ENCODE peak calls at places on chromosomes 2 and 18, in five cellular contexts. Z, P, H, I and D are unnamed samples.

GRCh38 chr2:84879595-84880394 is 1.1 kb downstream of the TRABD2A start:
- DNase-seq in H (no peak), P (peak), I (no peak), Z (no peak), D (no peak)

GRCh38 chr2:215793747-215794595 is 219.4 kb downstream of the MREG start:
- DNase-seq in P (peak), Z (peak), I (peak), H (peak), D (no peak)

GRCh38 chr18:49733896-49734585 is 79.3 kb downstream of the ACAA2 start:
- DNase-seq in P (no peak), I (no peak), Z (no peak), H (no peak), D (no peak)

GRCh38 chr18:59265246-59266018 is 7.8 kb downstream of the RAX start:
- DNase-seq in I (peak), P (no peak), H (peak), Z (no peak), D (no peak)

GRCh38 chr2:85695691-85696668 is 1.8 kb downstream of the GNLY start:
- DNase-seq in I (no peak), Z (no peak), H (no peak), P (no peak), D (no peak)

GRCh38 chr2:218993345-218994315 is at the start of gene CRYBA2:
- DNase-seq in P (no peak), H (no peak), Z (no peak), I (peak), D (no peak)

GRCh38 chr2:101474752-101475384 is at the start of gene RFX8:
- DNase-seq in P (no peak), Z (peak), I (no peak), H (no peak), D (no peak)

GRCh38 chr2:106863387-106863786 is 22.6 kb downstream of the ST6GAL2 start:
- DNase-seq in I (no peak), H (no peak), P (no peak), Z (no peak), D (no peak)

GRCh38 chr2:190930411-190930810 is 49.8 kb downstream of the GLS start:
- DNase-seq in Z (no peak), P (no peak), I (no peak), H (no peak), D (no peak)

GRCh38 chr2:226796012-226796839 is 3.4 kb downstream of the IRS1 start:
- DNase-seq in P (peak), Z (no peak), H (no peak), I (no peak), D (no peak)

GRCh38 chr2:21330786-21331391 is 207.1 kb downstream of the TDRD15 start:
- DNase-seq in H (no peak), Z (no peak), P (no peak), I (no peak), D (no peak)

GRCh38 chr18:79498662-79499061 is 102.9 kb downstream of the NFATC1 start:
- DNase-seq in P (no peak), H (no peak), Z (no peak), I (no peak), D (no peak)

GRCh38 chr2:206231669-206232286 is 42.7 kb upstream of the ZDBF2 start:
- DNase-seq in H (no peak), I (no peak), Z (no peak), P (no peak), D (no peak)

GRCh38 chr18:1047406-1047805 is 142.7 kb downstream of the ADCYAP1 start:
- DNase-seq in I (no peak), Z (peak), H (no peak), P (no peak), D (no peak)

GRCh38 chr2:183037281-183037659 is 987 bp downstream of the NCKAP1 start:
- DNase-seq in I (no peak), H (no peak), P (no peak), Z (peak), D (no peak)

GRCh38 chr2:119223521-119224390 is at the start of gene STEAP3:
- DNase-seq in Z (peak), I (peak), H (peak), P (peak), D (peak)

GRCh38 chr2:85134255-85135065 is 1.3 kb downstream of the TCF7L1 start:
- DNase-seq in I (no peak), H (no peak), Z (peak), P (no peak), D (peak)

GRCh38 chr18:63889641-63890040 is 2.1 kb downstream of the SERPINB2 start:
- DNase-seq in Z (no peak), I (no peak), P (no peak), H (no peak), D (no peak)
- TF ChIP-seq CTCF in Z (no peak), I (no peak), P (no peak), H (no peak), D (no peak)

GRCh38 chr2:207283356-207283755 is 117.6 kb upstream of the KLF7 start:
- DNase-seq in P (no peak), H (no peak), Z (peak), I (no peak), D (no peak)
- TF ChIP-seq CTCF in P (no peak), H (no peak), Z (peak), I (no peak), D (no peak)

GRCh38 chr2:131032393-131032836 is 60.8 kb downstream of the FAM168B start:
- DNase-seq in H (no peak), I (no peak), Z (no peak), P (no peak), D (no peak)

GRCh38 chr2:131031875-131032274 is 61.4 kb downstream of the FAM168B start:
- DNase-seq in Z (no peak), P (no peak), H (no peak), I (no peak), D (no peak)

GRCh38 chr2:131029812-131030211 is 63.4 kb downstream of the FAM168B start:
- DNase-seq in Z (no peak), H (no peak), I (no peak), P (no peak), D (no peak)

GRCh38 chr2:131031431-131031841 is 61.8 kb downstream of the FAM168B start:
- DNase-seq in I (no peak), P (no peak), Z (no peak), H (no peak), D (no peak)

GRCh38 chr2:131030478-131030971 is 62.7 kb downstream of the FAM168B start:
- DNase-seq in I (no peak), Z (no peak), P (no peak), H (no peak), D (no peak)
- TF ChIP-seq CTCF in I (no peak), Z (no peak), P (no peak), H (no peak), D (no peak)

DNA sequence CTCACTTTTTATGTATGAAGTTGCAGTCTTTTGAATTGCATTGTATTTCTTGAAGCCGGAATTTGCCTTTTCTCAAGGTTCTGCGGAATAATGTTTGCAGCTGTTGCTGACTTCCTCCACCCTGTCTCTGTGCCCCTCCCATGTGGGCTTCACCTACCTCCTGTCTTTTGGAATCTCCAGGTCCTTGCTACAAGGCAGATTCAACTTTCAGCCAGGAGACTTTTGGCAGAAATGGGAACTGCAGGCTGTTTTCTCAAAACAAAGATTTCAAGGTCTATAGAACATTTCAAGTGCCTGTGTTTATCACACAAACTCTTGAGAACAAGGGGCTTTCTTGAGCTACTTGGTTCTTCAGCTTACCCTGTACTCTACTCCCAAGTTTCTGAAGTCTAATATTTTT is 25.6 kb downstream of the ZNF236 start:
- DNase-seq in H (no peak), I (no peak), Z (no peak), P (no peak), D (no peak)
- TF ChIP-seq CTCF in H (no peak), I (no peak), Z (peak), P (no peak), D (peak)

DNA sequence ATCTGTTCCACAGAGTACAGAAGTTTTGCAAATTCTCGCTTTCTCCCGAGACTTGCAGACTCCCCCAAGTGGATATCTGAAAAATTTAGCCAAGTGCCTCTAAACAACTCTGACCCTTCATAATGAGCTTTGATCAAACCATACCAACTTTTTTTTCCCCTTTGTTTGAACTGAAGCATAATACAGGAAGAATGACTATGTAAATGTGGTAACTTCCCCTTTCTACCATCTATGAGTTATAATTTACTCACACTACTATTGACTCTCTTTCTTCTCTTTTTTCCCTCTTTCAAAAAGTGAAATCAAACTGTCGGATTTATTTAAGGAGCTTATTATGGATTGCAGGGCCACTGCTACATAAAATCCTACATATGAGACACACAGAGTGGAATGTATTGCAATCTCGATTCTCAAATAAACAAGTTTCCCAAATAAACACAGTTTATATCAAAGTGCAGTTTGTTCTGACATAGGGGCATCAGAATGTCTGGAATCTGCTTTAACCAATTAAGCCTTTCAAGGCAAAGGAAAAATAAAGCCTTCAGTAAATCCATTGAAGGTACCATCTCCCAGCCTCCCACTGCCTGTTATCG is 1.4 kb upstream of the ZNF804A start:
- DNase-seq in I (no peak), P (no peak), Z (peak), H (no peak), D (no peak)
- TF ChIP-seq CTCF in I (no peak), P (peak), Z (no peak), H (no peak), D (no peak)